ENCODE peak calls at places on chromosomes 6 and 20, in four cellular contexts. M is activated CD4-positive, alpha-beta T cell treated with anti-CD3 and anti-CD28 coated beads for 48 hours; B is astrocyte of the cerebellum; G is GOT3. C is an unnamed sample.

GRCh38 chr20:51350941-51351631 is 191.4 kb downstream of the NFATC2 start:
- DNase-seq in M (no peak), B (peak), G (peak), C (no peak)

GRCh38 chr6:13234130-13234529 is 94.2 kb downstream of the TBC1D7 start:
- DNase-seq in M (no peak), B (no peak), G (no peak), C (no peak)

GRCh38 chr6:30974488-30975252 is 8.8 kb upstream of the MUC21 start:
- DNase-seq in M (no peak), B (no peak), G (no peak), C (no peak)

GRCh38 chr20:50967621-50968020 is 9.0 kb downstream of the MOCS3 start:
- DNase-seq in M (no peak), B (no peak), G (no peak), C (no peak)

GRCh38 chr6:165729307-165729936 is 66.4 kb upstream of the PDE10A start:
- DNase-seq in M (peak), B (no peak), G (no peak), C (peak)

GRCh38 chr20:37333848-37334318 is 12.1 kb upstream of the SRC start:
- DNase-seq in M (no peak), B (no peak), G (no peak), C (no peak)

GRCh38 chr20:63518351-63518861 is 2.2 kb upstream of the PPDPF start:
- DNase-seq in M (no peak), B (no peak), G (no peak), C (no peak)

GRCh38 chr6:5786321-5787053 is 220.2 kb downstream of the NRN1 start:
- DNase-seq in M (no peak), B (no peak), G (no peak), C (no peak)

GRCh38 chr20:24646331-24646730 is 176.9 kb downstream of the SYNDIG1 start:
- DNase-seq in M (no peak), B (no peak), G (no peak), C (no peak)

GRCh38 chr6:132272776-132273175 is 128.5 kb downstream of the MOXD1 start:
- DNase-seq in M (no peak), B (no peak), G (no peak), C (no peak)

GRCh38 chr20:47792021-47792618 is 6.8 kb upstream of the SULF2 start:
- DNase-seq in M (no peak), B (peak), G (peak), C (no peak)

GRCh38 chr20:32945710-32946221 is 58.5 kb downstream of the SUN5 start:
- DNase-seq in M (peak), B (no peak), G (no peak), C (peak)

GRCh38 chr6:150053450-150053849 is 15.5 kb downstream of the ULBP3 start:
- DNase-seq in M (no peak), B (no peak), G (no peak), C (no peak)

GRCh38 chr20:64133951-64134407 is 26.6 kb upstream of the NPBWR2 start:
- DNase-seq in M (no peak), B (no peak), G (no peak), C (no peak)

GRCh38 chr6:134323294-134323693 is 5.4 kb upstream of the SGK1 start:
- DNase-seq in M (no peak), B (no peak), G (no peak), C (no peak)

GRCh38 chr6:52568320-52568719 is 8.5 kb downstream of the TRAM2 start:
- DNase-seq in M (no peak), B (no peak), G (no peak), C (no peak)

GRCh38 chr6:131694832-131695426 is 6.3 kb downstream of the OR2A4 start:
- DNase-seq in M (peak), B (peak), G (no peak), C (peak)

GRCh38 chr20:34407962-34408474 is 44.9 kb downstream of the ITCH start:
- DNase-seq in M (no peak), B (no peak), G (no peak), C (no peak)

GRCh38 chr20:38505091-38505455 is 32.4 kb downstream of the RALGAPB start:
- DNase-seq in M (no peak), B (no peak), G (no peak), C (no peak)

GRCh38 chr20:31760457-31761240 is 21.6 kb downstream of the TPX2 start:
- DNase-seq in M (no peak), B (no peak), G (no peak), C (no peak)

GRCh38 chr6:151092561-151092960 is 147.2 kb upstream of the AKAP12 start:
- DNase-seq in M (no peak), B (no peak), G (no peak), C (no peak)

GRCh38 chr20:14521436-14521835 is 184.0 kb upstream of the FLRT3 start:
- DNase-seq in M (no peak), B (no peak), G (no peak), C (no peak)

GRCh38 chr6:38262041-38262440 is 377.7 kb downstream of the BTBD9 start:
- DNase-seq in M (no peak), B (peak), G (no peak), C (no peak)

GRCh38 chr6:149541139-149541538 is 4.7 kb downstream of the PPIL4 start:
- DNase-seq in M (no peak), B (no peak), G (no peak), C (no peak)

GRCh38 chr6:87697581-87698552 is 4.2 kb downstream of the AKIRIN2 start:
- DNase-seq in M (no peak), B (peak), G (no peak), C (no peak)

GRCh38 chr20:19785173-19785799 is 27.2 kb downstream of the RIN2 start:
- DNase-seq in M (no peak), B (no peak), G (no peak), C (no peak)

GRCh38 chr6:4021862-4022715 is 56.8 kb downstream of the FAM217A start:
- DNase-seq in M (no peak), B (no peak), G (no peak), C (no peak)

GRCh38 chr20:61753196-61753942 is 312.3 kb downstream of the TAF4 start:
- DNase-seq in M (no peak), B (peak), G (peak), C (no peak)

GRCh38 chr20:8545212-8545611 is 413.1 kb downstream of the PLCB1 start:
- DNase-seq in M (no peak), B (no peak), G (no peak), C (no peak)

GRCh38 chr6:157151989-157152388 is 171.3 kb downstream of the TMEM242 start:
- DNase-seq in M (no peak), B (peak), G (no peak), C (no peak)

GRCh38 chr6:152151930-152152329 is 344.4 kb downstream of the ESR1 start:
- DNase-seq in M (no peak), B (no peak), G (no peak), C (no peak)

GRCh38 chr20:50320910-50321796 is 130.5 kb downstream of the CEBPB start:
- DNase-seq in M (peak), B (peak), G (peak), C (peak)

GRCh38 chr6:12170351-12171079 is 119.6 kb upstream of the EDN1 start:
- DNase-seq in M (no peak), B (no peak), G (no peak), C (no peak)